ENCODE peak calls at places on chromosomes 3 and 15, in seven cellular contexts. D is H1, U is aorta, F is ovary, V is colonic mucosa, S is testis, K is Panc1. C is an unnamed sample.

GRCh38 chr3:120339362-120339761 is 9.8 kb downstream of the LRRC58 start:
- DNase-seq in V (no peak), D (no peak), F (no peak), S (no peak), K (no peak), U (no peak), C (no peak)

GRCh38 chr3:10964537-10965167 is 27.9 kb upstream of the SLC6A1 start:
- DNase-seq in F (no peak), U (no peak), K (no peak), D (no peak), V (no peak), S (peak; percentile 36), C (no peak)

GRCh38 chr3:72347819-72348319 is 500.4 kb downstream of the SHQ1 start:
- DNase-seq in U (peak; percentile 96), V (peak; percentile 54), S (peak; percentile 66), D (no peak), F (peak; percentile 63), K (no peak), C (peak; percentile 78)

GRCh38 chr15:49270541-49271421 is 100.7 kb downstream of the GALK2 start:
- DNase-seq in V (no peak), F (peak; percentile 42), D (no peak), S (peak; percentile 42), U (peak; percentile 74), K (peak; percentile 52), C (peak; percentile 66)

GRCh38 chr3:188528390-188528789 is 374.4 kb downstream of the LPP start:
- DNase-seq in V (no peak), D (no peak), S (no peak), K (no peak), U (no peak), F (no peak), C (no peak)

GRCh38 chr3:111807826-111808225 is 51.2 kb upstream of the PHLDB2 start:
- DNase-seq in K (no peak), V (no peak), U (no peak), D (no peak), S (no peak), F (no peak), C (no peak)

GRCh38 chr15:43498988-43499387 is 6.0 kb upstream of the TP53BP1 start:
- DNase-seq in F (no peak), D (no peak), V (no peak), U (no peak), K (no peak), S (no peak), C (no peak)

GRCh38 chr3:42961633-42962032 is 17.5 kb upstream of the GASK1A start:
- DNase-seq in D (no peak), F (no peak), S (peak; percentile 72), U (no peak), K (peak; percentile 10), V (peak; percentile 26), C (no peak)

GRCh38 chr3:188006726-188007393 is 147.1 kb upstream of the LPP start:
- DNase-seq in D (no peak), K (no peak), U (peak; percentile 79), V (no peak), F (no peak), S (no peak), C (no peak)

GRCh38 chr3:152874896-152875749 is 40.2 kb downstream of the P2RY1 start:
- DNase-seq in U (no peak), V (no peak), D (no peak), F (no peak), K (no peak), S (no peak), C (no peak)
- H3K9me3 ChIP-seq in U (peaks cover 1% of the 10 kb centered on the region), V (no peaks in the 10 kb centered on the region), D (no peaks in the 10 kb centered on the region), F (no peaks in the 10 kb centered on the region), K (no peaks in the 10 kb centered on the region), S (no peaks in the 10 kb centered on the region), C (no peaks in the 10 kb centered on the region)

DNA sequence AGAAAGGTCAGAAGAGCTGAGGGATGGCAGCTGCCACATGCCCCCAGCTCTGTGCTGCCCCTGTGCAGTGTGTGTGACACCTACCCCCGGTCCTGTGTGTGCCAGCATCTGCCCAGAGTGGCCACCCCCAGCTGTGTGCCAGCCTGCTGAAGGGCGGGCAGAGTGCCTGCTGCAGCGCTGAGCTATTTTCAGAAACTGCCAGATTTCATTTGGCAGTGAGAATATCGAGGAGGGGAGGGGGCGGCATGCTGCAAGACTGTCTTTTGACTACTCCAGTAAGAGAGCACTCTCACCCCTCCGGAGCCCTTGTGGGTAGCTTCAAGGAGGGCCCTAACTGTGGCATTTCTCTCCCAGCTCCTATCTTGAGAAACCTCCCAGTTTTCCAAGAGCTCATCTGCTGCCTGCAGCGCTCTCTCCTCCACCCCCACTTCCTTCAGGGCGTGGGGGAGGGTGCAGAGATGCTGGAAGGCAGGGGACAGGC is 25.2 kb upstream of the DOCK3 start:
- DNase-seq in U (no peak), K (no peak), F (no peak), S (peak; percentile 39), V (no peak), D (no peak), C (no peak)
- H3K27ac ChIP-seq in U (no peak overlapping the region), K (no peak overlapping the region), F (no peak overlapping the region), S (no peak overlapping the region), V (no peak overlapping the region), D (no peak overlapping the region), C (peak overlapping the region; percentile 89)

GRCh38 chr3:118354556-118354955 is 680.1 kb downstream of the IGSF11 start:
- DNase-seq in U (no peak), K (no peak), V (no peak), D (no peak), S (no peak), F (no peak), C (no peak)
- H3K9me3 ChIP-seq in U (peaks cover 10% of the 10 kb centered on the region), K (peaks cover 18% of the 10 kb centered on the region), V (no peaks in the 10 kb centered on the region), D (peaks cover 25% of the 10 kb centered on the region), S (no peaks in the 10 kb centered on the region), F (no peaks in the 10 kb centered on the region), C (peaks cover 5% of the 10 kb centered on the region)

GRCh38 chr3:141860086-141860669 is 16.3 kb upstream of the ATP1B3 start:
- DNase-seq in D (no peak), U (no peak), V (no peak), K (no peak), F (no peak), S (no peak), C (no peak)
- H3K27ac ChIP-seq in D (no peak overlapping the region), U (no peak overlapping the region), V (no peak overlapping the region), K (no peak overlapping the region), F (no peak overlapping the region), S (no peak overlapping the region), C (peak overlapping the region; percentile 4)

GRCh38 chr3:8369638-8370037 is 132.0 kb upstream of the LMCD1 start:
- DNase-seq in S (no peak), D (no peak), F (no peak), K (no peak), U (no peak), V (no peak), C (no peak)
- H3K9me3 ChIP-seq in S (no peaks in the 10 kb centered on the region), D (no peaks in the 10 kb centered on the region), F (no peaks in the 10 kb centered on the region), K (no peaks in the 10 kb centered on the region), U (no peaks in the 10 kb centered on the region), V (no peaks in the 10 kb centered on the region), C (peaks cover 9% of the 10 kb centered on the region)

GRCh38 chr15:79466488-79466887 is 34.4 kb downstream of the MINAR1 start:
- DNase-seq in D (no peak), F (no peak), V (no peak), S (no peak), K (no peak), U (no peak), C (no peak)

GRCh38 chr15:79472446-79472845 is 40.3 kb downstream of the MINAR1 start:
- DNase-seq in K (no peak), F (no peak), S (no peak), V (no peak), U (no peak), D (no peak), C (no peak)

GRCh38 chr15:79463043-79463780 is 31.1 kb downstream of the MINAR1 start:
- DNase-seq in K (no peak), V (no peak), F (no peak), S (no peak), D (no peak), U (no peak), C (no peak)

GRCh38 chr15:79463781-79464270 is 31.7 kb downstream of the MINAR1 start:
- DNase-seq in K (no peak), V (no peak), S (no peak), U (no peak), D (no peak), F (no peak), C (no peak)

GRCh38 chr15:79467865-79468586 is 35.9 kb downstream of the MINAR1 start:
- DNase-seq in K (no peak), S (no peak), D (no peak), V (no peak), U (no peak), F (no peak), C (no peak)
- H3K27ac ChIP-seq in K (no peak overlapping the region), S (no peak overlapping the region), D (no peak overlapping the region), V (no peak overlapping the region), U (no peak overlapping the region), F (no peak overlapping the region), C (no peak overlapping the region)

GRCh38 chr15:36271048-36271447 is 308.4 kb upstream of the CDIN1 start:
- DNase-seq in S (no peak), K (no peak), U (no peak), D (peak; percentile 15), F (no peak), V (no peak), C (no peak)
- H3K9me3 ChIP-seq in S (no peaks in the 10 kb centered on the region), K (no peaks in the 10 kb centered on the region), U (no peaks in the 10 kb centered on the region), D (no peaks in the 10 kb centered on the region), F (no peaks in the 10 kb centered on the region), V (no peaks in the 10 kb centered on the region), C (no peaks in the 10 kb centered on the region)

DNA sequence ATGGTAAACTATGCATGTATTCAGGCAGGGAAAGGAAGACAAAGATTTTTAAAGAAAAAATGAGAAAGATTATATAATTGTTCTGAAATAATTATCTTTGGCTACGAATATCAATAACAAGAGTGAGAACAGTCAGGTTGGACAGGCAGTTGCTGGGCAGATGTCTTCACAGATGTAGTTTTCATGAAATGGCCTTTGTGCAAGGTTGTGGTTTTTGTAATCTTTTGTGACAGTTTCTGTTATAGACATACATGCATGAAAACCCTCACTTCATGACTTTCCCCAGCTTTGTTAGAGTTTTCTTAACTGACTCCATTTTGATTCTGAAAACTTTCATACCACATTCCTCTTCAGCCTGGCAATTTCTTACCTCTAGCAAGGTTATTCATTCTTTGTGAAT is 34.9 kb upstream of the SLC25A36 start:
- DNase-seq in V (no peak), D (no peak), U (no peak), F (no peak), S (no peak), K (no peak), C (no peak)
- H3K27ac ChIP-seq in V (no peak overlapping the region), D (no peak overlapping the region), U (no peak overlapping the region), F (no peak overlapping the region), S (no peak overlapping the region), K (no peak overlapping the region), C (no peak overlapping the region)

GRCh38 chr3:194320744-194321243 is 30.3 kb downstream of the CPN2 start:
- DNase-seq in V (no peak), U (no peak), K (no peak), S (no peak), D (no peak), F (no peak), C (no peak)
- H3K9me3 ChIP-seq in V (no peaks in the 10 kb centered on the region), U (peaks cover 3% of the 10 kb centered on the region), K (no peaks in the 10 kb centered on the region), S (no peaks in the 10 kb centered on the region), D (peaks cover 31% of the 10 kb centered on the region), F (no peaks in the 10 kb centered on the region), C (no peaks in the 10 kb centered on the region)